ENCODE peak calls at places on chromosomes 2 and 18, in ten cellular contexts. R, A, Q, Z, V, U, H, D, O and N are unnamed samples.

GRCh38 chr2:203533696-203534471 is 1.2 kb downstream of the RAPH1 start:
- DNase-seq in Z (no peak), V (peak; percentile 17), A (peak; percentile 58), D (peak; percentile 53), O (peak; percentile 67), Q (peak; percentile 76), R (no peak), U (no peak), H (peak; percentile 42), N (peak; percentile 61)

GRCh38 chr2:119059287-119059686 is 99.3 kb downstream of the C1QL2 start:
- DNase-seq in D (no peak), V (no peak), A (no peak), U (no peak), H (no peak), Q (no peak), Z (no peak), R (no peak), O (no peak), N (no peak)

GRCh38 chr2:54149623-54150501 is 34.4 kb downstream of the ACYP2 start:
- DNase-seq in V (no peak), D (no peak), H (no peak), Z (no peak), U (no peak), A (no peak), R (no peak), Q (peak; percentile 41), O (no peak), N (no peak)

GRCh38 chr2:104599802-104600510 is 254.0 kb upstream of the POU3F3 start:
- DNase-seq in R (no peak), O (no peak), H (no peak), V (no peak), D (no peak), Z (peak; percentile 23), A (peak; percentile 97), U (no peak), Q (peak; percentile 81), N (no peak)

GRCh38 chr18:28439870-28440269 is 262.9 kb upstream of the CDH2 start:
- DNase-seq in A (peak; percentile 22), Q (peak; percentile 57), H (no peak), R (no peak), D (no peak), O (no peak), U (no peak), V (no peak), Z (peak; percentile 8), N (no peak)

GRCh38 chr18:36196239-36196995 is 9.1 kb downstream of the MOCOS start:
- DNase-seq in A (no peak), R (no peak), O (no peak), D (no peak), H (no peak), Q (no peak), V (no peak), Z (no peak), U (no peak), N (no peak)

GRCh38 chr18:9701604-9702324 is 6.3 kb upstream of the RAB31 start:
- DNase-seq in H (no peak), R (no peak), Q (no peak), A (peak; percentile 39), O (no peak), D (no peak), U (no peak), Z (no peak), V (no peak), N (no peak)

GRCh38 chr2:230416061-230416721 is at the start of gene SP100:
- DNase-seq in O (peak; percentile 76), R (peak; percentile 17), Z (no peak), U (no peak), H (peak; percentile 90), Q (peak; percentile 88), A (peak; percentile 86), D (peak; percentile 86), V (peak; percentile 94), N (peak; percentile 85)